ENCODE peak calls at places on chromosomes 12 and 14, in four cellular contexts. One of them, this sample, is unnamed.

GRCh38 chr14:43003845-43004244 is 1397.2 kb downstream of the LRFN5 start:
- DNase-seq in fibroblast of pulmonary artery: peak
- DNase-seq in HEK293T: peak
- DNase-seq in effector memory CD4-positive, alpha-beta T cell: no peak
- DNase-seq in this sample: no peak

GRCh38 chr14:104745431-104745830 is 7.5 kb upstream of the SIVA1 start:
- DNase-seq in fibroblast of pulmonary artery: no peak
- DNase-seq in HEK293T: no peak
- DNase-seq in effector memory CD4-positive, alpha-beta T cell: no peak
- DNase-seq in this sample: no peak

GRCh38 chr12:106049546-106049945 is 89.2 kb downstream of the NUAK1 start:
- DNase-seq in fibroblast of pulmonary artery: no peak
- DNase-seq in HEK293T: no peak
- DNase-seq in effector memory CD4-positive, alpha-beta T cell: no peak
- DNase-seq in this sample: no peak

GRCh38 chr14:104350463-104351185 is 212.2 kb downstream of the KIF26A start:
- DNase-seq in fibroblast of pulmonary artery: no peak
- DNase-seq in HEK293T: no peak
- DNase-seq in effector memory CD4-positive, alpha-beta T cell: no peak
- DNase-seq in this sample: no peak

GRCh38 chr14:93082576-93083001 is 33.1 kb downstream of the ITPK1 start:
- DNase-seq in fibroblast of pulmonary artery: no peak
- DNase-seq in HEK293T: no peak
- DNase-seq in effector memory CD4-positive, alpha-beta T cell: no peak
- DNase-seq in this sample: no peak

GRCh38 chr12:53223391-53224267 is 8.4 kb downstream of the RARG start:
- DNase-seq in fibroblast of pulmonary artery: peak
- DNase-seq in HEK293T: no peak
- DNase-seq in effector memory CD4-positive, alpha-beta T cell: peak
- DNase-seq in this sample: no peak

GRCh38 chr14:105070760-105071137 is 5.5 kb upstream of the GPR132 start:
- DNase-seq in fibroblast of pulmonary artery: no peak
- DNase-seq in HEK293T: no peak
- DNase-seq in effector memory CD4-positive, alpha-beta T cell: no peak
- DNase-seq in this sample: no peak

GRCh38 chr14:58243790-58244555 is 670 bp upstream of the PSMA3 start:
- DNase-seq in fibroblast of pulmonary artery: peak
- DNase-seq in HEK293T: no peak
- DNase-seq in effector memory CD4-positive, alpha-beta T cell: no peak
- DNase-seq in this sample: no peak

GRCh38 chr14:77039285-77040058 is 11.0 kb upstream of the IRF2BPL start:
- DNase-seq in fibroblast of pulmonary artery: peak
- DNase-seq in HEK293T: no peak
- DNase-seq in effector memory CD4-positive, alpha-beta T cell: no peak
- DNase-seq in this sample: no peak